ENCODE peak calls at places on chromosomes 11 and 22, in six cellular contexts. K is NCI-H2081, N is kidney tubule cell, Z is M059J, B is GM10248, O is NCI-H774. J is an unnamed sample.
A peak's percentile ranks its signal among the peaks of the same experiment; 100 is the strongest.

GRCh38 chr22:39244496-39245129 is at the start of gene PDGFB:
- DNase-seq in N (peak; percentile 89), Z (peak; percentile 52), K (no peak), O (peak; percentile 31), B (no peak), J (no peak)

GRCh38 chr11:808427-809286 is 1.1 kb upstream of the RPLP2 start:
- DNase-seq in K (peak; percentile 37), B (no peak), Z (peak; percentile 83), O (no peak), N (no peak), J (no peak)

GRCh38 chr22:21047035-21047661 is 1.4 kb downstream of the LRRC74B start:
- DNase-seq in Z (no peak), K (no peak), O (no peak), N (no peak), B (no peak), J (no peak)

GRCh38 chr11:27215471-27216267 is 147.3 kb downstream of the CCDC34 start:
- DNase-seq in Z (peak; percentile 71), B (no peak), O (peak; percentile 10), N (peak; percentile 26), K (peak; percentile 16), J (no peak)

GRCh38 chr11:19453893-19454292 is 213.1 kb upstream of the E2F8 start:
- DNase-seq in B (no peak), Z (peak; percentile 77), O (no peak), K (no peak), N (no peak), J (no peak)

GRCh38 chr22:29587938-29588699 is 7.2 kb upstream of the NIPSNAP1 start:
- DNase-seq in K (no peak), O (no peak), N (peak; percentile 81), B (no peak), Z (peak; percentile 84), J (no peak)

GRCh38 chr11:62726156-62727006 is 876 bp downstream of the HNRNPUL2 start:
- DNase-seq in K (no peak), Z (no peak), O (no peak), B (no peak), N (no peak), J (no peak)

GRCh38 chr22:36461665-36462474 is 19.6 kb downstream of the TXN2 start:
- DNase-seq in Z (peak; percentile 97), O (no peak), B (no peak), K (no peak), N (peak; percentile 99), J (no peak)

GRCh38 chr11:96167233-96167632 is 175.8 kb downstream of the MAML2 start:
- DNase-seq in B (no peak), Z (no peak), N (no peak), K (no peak), O (no peak), J (no peak)

GRCh38 chr11:124896071-124896750 is 1.5 kb downstream of the ROBO4 start:
- DNase-seq in N (no peak), K (no peak), B (peak; percentile 7), O (no peak), Z (peak; percentile 88), J (no peak)

GRCh38 chr22:37802310-37803194 is 5.2 kb upstream of the GCAT start:
- DNase-seq in O (no peak), B (no peak), N (peak; percentile 31), K (peak; percentile 50), Z (no peak), J (no peak)

GRCh38 chr11:102323542-102324261 is 6.4 kb downstream of the BIRC3 start:
- DNase-seq in B (no peak), N (peak; percentile 62), O (no peak), Z (peak; percentile 80), K (no peak), J (no peak)

GRCh38 chr11:1814691-1815090 is 20.1 kb upstream of the SYT8 start:
- DNase-seq in B (no peak), O (no peak), K (no peak), N (no peak), Z (no peak), J (no peak)

GRCh38 chr22:36829370-36830002 is 12.7 kb upstream of the PVALB start:
- DNase-seq in K (no peak), Z (no peak), O (no peak), B (no peak), N (no peak), J (no peak)

GRCh38 chr11:118790357-118791014 is 478 bp downstream of the DDX6 start:
- DNase-seq in B (peak; percentile 55), K (peak; percentile 84), N (peak; percentile 47), O (peak; percentile 86), Z (peak; percentile 43), J (peak; percentile 24)

GRCh38 chr11:26234451-26234850 is 97.5 kb upstream of the ANO3 start:
- DNase-seq in K (no peak), N (peak; percentile 16), Z (no peak), O (no peak), B (no peak), J (no peak)

GRCh38 chr11:56911312-56911711 is 77.4 kb upstream of the OR5AK2 start:
- DNase-seq in O (no peak), K (no peak), Z (no peak), N (no peak), B (no peak), J (no peak)

GRCh38 chr11:95968585-95968984 is 44.7 kb upstream of the MTMR2 start:
- DNase-seq in B (no peak), O (no peak), N (no peak), Z (no peak), K (no peak), J (no peak)

GRCh38 chr11:65110354-65110861 is 1.3 kb upstream of the TM7SF2 start:
- DNase-seq in N (peak; percentile 85), B (peak; percentile 90), O (peak; percentile 66), K (peak; percentile 68), Z (peak; percentile 77), J (peak; percentile 88)

GRCh38 chr11:67273260-67273990 is 7.2 kb downstream of the GRK2 start:
- DNase-seq in Z (no peak), N (no peak), B (no peak), K (no peak), O (no peak), J (no peak)

GRCh38 chr11:6099577-6099976 is 7.9 kb upstream of the OR56B4 start:
- DNase-seq in N (no peak), Z (no peak), O (no peak), K (no peak), B (no peak), J (no peak)

GRCh38 chr22:26892401-26893033 is 235.1 kb downstream of the MIAT start:
- DNase-seq in Z (peak; percentile 64), N (peak; percentile 39), K (peak; percentile 91), O (peak; percentile 65), B (no peak), J (no peak)

GRCh38 chr11:76667856-76668255 is 2.7 kb downstream of the LRRC32 start:
- DNase-seq in Z (no peak), B (no peak), N (no peak), K (no peak), O (no peak), J (no peak)

GRCh38 chr11:100445231-100445735 is 241.8 kb upstream of the ARHGAP42 start:
- DNase-seq in N (peak; percentile 24), K (peak; percentile 94), Z (peak; percentile 79), B (no peak), O (peak; percentile 91), J (no peak)

GRCh38 chr11:103091441-103091809 is 535 bp downstream of the DCUN1D5 start:
- DNase-seq in Z (peak; percentile 45), B (peak; percentile 56), N (peak; percentile 44), O (peak; percentile 19), K (peak; percentile 60), J (no peak)

GRCh38 chr11:115207166-115207591 is 297.0 kb downstream of the CADM1 start:
- DNase-seq in Z (no peak), K (no peak), O (no peak), B (no peak), N (no peak), J (no peak)

GRCh38 chr11:68424101-68424632 is 36.4 kb upstream of the PPP6R3 start:
- DNase-seq in O (no peak), N (no peak), Z (no peak), B (no peak), K (no peak), J (no peak)